ENCODE peak calls at places on chromosomes 1 and 21, in four cellular contexts. One of them, this sample, is unnamed.

GRCh38 chr1:244710474-244711062 is 57.6 kb downstream of the DESI2 start:
- DNase-seq in A549: no peak
- DNase-seq in left lung: no peak
- DNase-seq in cardiac muscle cell: no peak
- DNase-seq in this sample: no peak

GRCh38 chr1:243842978-243843490 is 7.0 kb downstream of the AKT3 start:
- DNase-seq in A549: peak; percentile 30
- DNase-seq in left lung: no peak
- DNase-seq in cardiac muscle cell: no peak
- DNase-seq in this sample: no peak

GRCh38 chr1:157085416-157085815 is 14.2 kb downstream of the ETV3L start:
- DNase-seq in A549: no peak
- DNase-seq in left lung: no peak
- DNase-seq in cardiac muscle cell: no peak
- DNase-seq in this sample: no peak

GRCh38 chr21:14071902-14072734 is 138.6 kb downstream of the LIPI start:
- DNase-seq in A549: no peak
- DNase-seq in left lung: peak; percentile 69
- DNase-seq in cardiac muscle cell: no peak
- DNase-seq in this sample: no peak

GRCh38 chr1:188670837-188671236 is 1806.8 kb downstream of the BRINP3 start:
- DNase-seq in A549: no peak
- DNase-seq in left lung: no peak
- DNase-seq in cardiac muscle cell: no peak
- DNase-seq in this sample: no peak

GRCh38 chr21:45410865-45411809 is 6.2 kb downstream of the COL18A1 start:
- DNase-seq in A549: no peak
- DNase-seq in left lung: peak; percentile 59
- DNase-seq in cardiac muscle cell: peak; percentile 95
- DNase-seq in this sample: peak; percentile 76

GRCh38 chr1:14602131-14602530 is 3.6 kb downstream of the KAZN start:
- DNase-seq in A549: no peak
- DNase-seq in left lung: no peak
- DNase-seq in cardiac muscle cell: peak; percentile 81
- DNase-seq in this sample: no peak

GRCh38 chr1:167905182-167905581 is 8.8 kb downstream of the ADCY10 start:
- DNase-seq in A549: no peak
- DNase-seq in left lung: no peak
- DNase-seq in cardiac muscle cell: no peak
- DNase-seq in this sample: no peak

GRCh38 chr1:168803696-168804510 is 74.9 kb upstream of the DPT start:
- DNase-seq in A549: no peak
- DNase-seq in left lung: no peak
- DNase-seq in cardiac muscle cell: peak; percentile 63
- DNase-seq in this sample: no peak

GRCh38 chr21:43328591-43329360 is 98.2 kb downstream of the SIK1 start:
- DNase-seq in A549: no peak
- DNase-seq in left lung: peak; percentile 51
- DNase-seq in cardiac muscle cell: no peak
- DNase-seq in this sample: no peak

GRCh38 chr1:223512016-223512415 is 118.8 kb downstream of the CCDC185 start:
- DNase-seq in A549: no peak
- DNase-seq in left lung: no peak
- DNase-seq in cardiac muscle cell: no peak
- DNase-seq in this sample: no peak

GRCh38 chr1:85061711-85062424 is 13.6 kb upstream of the MCOLN3 start:
- DNase-seq in A549: peak; percentile 93
- DNase-seq in left lung: no peak
- DNase-seq in cardiac muscle cell: peak; percentile 96
- DNase-seq in this sample: peak; percentile 96

DNA sequence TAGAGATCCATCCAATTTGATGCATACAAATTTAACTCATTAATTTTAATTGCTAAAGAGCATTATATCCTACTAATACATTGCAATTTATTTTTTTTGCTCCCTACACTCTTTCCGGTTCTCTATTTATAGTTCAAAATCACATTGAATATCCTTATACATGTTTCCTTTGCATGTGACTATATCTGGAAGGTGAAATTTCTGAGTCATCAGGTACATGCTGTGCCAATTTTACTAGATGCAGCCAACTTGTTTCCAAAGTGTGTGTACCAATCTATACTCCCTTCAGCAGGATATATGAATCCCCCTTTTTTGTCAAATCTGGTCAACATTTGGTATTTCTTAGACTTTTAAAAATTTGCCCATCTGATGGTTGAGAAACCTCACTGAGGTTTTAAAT is 602.9 kb upstream of the CAMK1G start:
- DNase-seq in A549: no peak
- DNase-seq in left lung: no peak
- DNase-seq in cardiac muscle cell: no peak
- DNase-seq in this sample: no peak
- H3K27ac ChIP-seq in A549: no peak overlapping the region
- H3K27ac ChIP-seq in left lung: no peak overlapping the region
- H3K27ac ChIP-seq in cardiac muscle cell: no peak overlapping the region
- H3K27ac ChIP-seq in this sample: no peak overlapping the region

GRCh38 chr21:24369751-24370150 is 1237.5 kb downstream of the MRPL39 start:
- DNase-seq in A549: no peak
- DNase-seq in left lung: no peak
- DNase-seq in cardiac muscle cell: no peak
- DNase-seq in this sample: no peak

GRCh38 chr21:24369278-24369677 is 1238.0 kb downstream of the MRPL39 start:
- DNase-seq in A549: no peak
- DNase-seq in left lung: no peak
- DNase-seq in cardiac muscle cell: no peak
- DNase-seq in this sample: no peak

GRCh38 chr21:24375201-24375600 is 1232.1 kb downstream of the MRPL39 start:
- DNase-seq in A549: no peak
- DNase-seq in left lung: no peak
- DNase-seq in cardiac muscle cell: no peak
- DNase-seq in this sample: no peak
- TF ChIP-seq CTCF in A549: no peak
- TF ChIP-seq CTCF in left lung: no peak
- TF ChIP-seq CTCF in cardiac muscle cell: no peak
- TF ChIP-seq CTCF in this sample: no peak

GRCh38 chr1:66351474-66351873 is 182.5 kb upstream of the SGIP1 start:
- DNase-seq in A549: no peak
- DNase-seq in left lung: no peak
- DNase-seq in cardiac muscle cell: no peak
- DNase-seq in this sample: no peak

GRCh38 chr1:66349277-66349676 is 184.7 kb upstream of the SGIP1 start:
- DNase-seq in A549: no peak
- DNase-seq in left lung: no peak
- DNase-seq in cardiac muscle cell: no peak
- DNase-seq in this sample: no peak

GRCh38 chr1:66352783-66353182 is 181.2 kb upstream of the SGIP1 start:
- DNase-seq in A549: no peak
- DNase-seq in left lung: no peak
- DNase-seq in cardiac muscle cell: no peak
- DNase-seq in this sample: no peak

GRCh38 chr1:66351913-66352312 is 182.0 kb upstream of the SGIP1 start:
- DNase-seq in A549: no peak
- DNase-seq in left lung: no peak
- DNase-seq in cardiac muscle cell: no peak
- DNase-seq in this sample: no peak

DNA sequence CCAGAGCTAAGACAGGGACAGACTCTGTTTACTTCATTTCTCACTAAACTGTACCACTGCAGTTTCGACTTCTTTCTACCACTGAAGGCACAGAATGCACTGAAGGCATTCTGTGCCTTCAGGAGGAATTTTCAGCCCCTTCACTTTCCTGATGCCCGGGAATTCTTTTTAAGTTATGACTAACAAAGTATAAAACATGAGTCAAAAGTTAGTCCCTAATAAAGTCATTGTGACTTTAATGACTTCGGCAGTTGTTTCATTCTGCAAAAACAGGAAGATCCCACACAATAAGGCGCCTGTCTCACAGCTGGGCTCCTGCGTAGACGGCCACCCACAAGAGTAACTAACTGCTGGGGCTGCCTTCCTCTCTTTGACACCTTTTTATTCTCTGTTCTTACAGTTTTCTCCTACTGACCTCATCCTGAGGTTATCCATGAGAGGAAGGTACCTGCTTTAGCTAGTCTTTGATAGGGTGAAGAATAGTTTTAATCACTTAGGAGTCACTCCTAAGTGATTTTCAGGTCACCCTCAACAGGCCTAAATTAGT is 183.9 kb upstream of the SGIP1 start:
- DNase-seq in A549: no peak
- DNase-seq in left lung: peak; percentile 63
- DNase-seq in cardiac muscle cell: no peak
- DNase-seq in this sample: peak; percentile 64
- H3K4me1 ChIP-seq in A549: peaks cover 97% of the 10 kb centered on the region
- H3K4me1 ChIP-seq in left lung: peaks cover 6% of the 10 kb centered on the region
- H3K4me1 ChIP-seq in cardiac muscle cell: peaks cover 7% of the 10 kb centered on the region
- H3K4me1 ChIP-seq in this sample: peaks cover 100% of the 10 kb centered on the region

GRCh38 chr1:17598251-17598650 is 58.8 kb downstream of the ARHGEF10L start:
- DNase-seq in A549: no peak
- DNase-seq in left lung: no peak
- DNase-seq in cardiac muscle cell: no peak
- DNase-seq in this sample: no peak

GRCh38 chr1:17599301-17600300 is 60.1 kb downstream of the ARHGEF10L start:
- DNase-seq in A549: no peak
- DNase-seq in left lung: no peak
- DNase-seq in cardiac muscle cell: no peak
- DNase-seq in this sample: no peak

GRCh38 chr1:17596186-17596585 is 56.7 kb downstream of the ARHGEF10L start:
- DNase-seq in A549: no peak
- DNase-seq in left lung: no peak
- DNase-seq in cardiac muscle cell: peak; percentile 63
- DNase-seq in this sample: no peak

GRCh38 chr1:17596651-17597509 is 57.4 kb downstream of the ARHGEF10L start:
- DNase-seq in A549: no peak
- DNase-seq in left lung: no peak
- DNase-seq in cardiac muscle cell: peak; percentile 35
- DNase-seq in this sample: no peak

GRCh38 chr1:17597651-17598050 is 58.2 kb downstream of the ARHGEF10L start:
- DNase-seq in A549: no peak
- DNase-seq in left lung: no peak
- DNase-seq in cardiac muscle cell: no peak
- DNase-seq in this sample: no peak
- H3K27ac ChIP-seq in A549: no peak overlapping the region
- H3K27ac ChIP-seq in left lung: no peak overlapping the region
- H3K27ac ChIP-seq in cardiac muscle cell: peak overlapping the region; percentile 91
- H3K27ac ChIP-seq in this sample: no peak overlapping the region

DNA sequence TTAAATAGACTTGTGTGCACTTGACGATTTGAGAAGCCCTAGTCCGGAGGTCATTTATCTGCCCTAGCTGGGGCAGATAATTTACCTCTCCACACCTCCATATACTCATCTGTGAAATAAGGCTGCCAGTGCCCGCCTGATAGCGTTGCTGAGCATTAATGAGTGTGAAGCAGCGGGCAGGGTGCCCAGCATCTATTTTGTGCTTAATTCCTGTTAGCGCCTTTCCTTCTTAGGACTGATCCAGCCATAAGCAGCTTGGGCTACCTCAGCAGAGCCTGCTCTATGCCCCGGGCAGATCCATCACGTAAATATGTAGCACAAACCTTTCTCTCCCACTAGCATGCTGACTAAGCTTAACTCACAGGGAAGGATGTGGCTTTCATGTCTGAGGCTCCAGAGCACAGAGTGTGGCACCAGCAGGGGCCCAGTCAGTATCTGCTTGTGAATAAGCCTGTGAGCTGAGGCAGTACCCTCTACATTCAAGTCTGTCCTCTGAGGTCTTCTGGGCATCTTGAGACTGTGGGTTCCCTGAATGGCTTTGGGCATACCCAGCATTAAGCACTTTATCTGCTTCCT is 21.5 kb upstream of the RNF187 start:
- DNase-seq in A549: no peak
- DNase-seq in left lung: no peak
- DNase-seq in cardiac muscle cell: no peak
- DNase-seq in this sample: no peak
- TF ChIP-seq CTCF in A549: no peak
- TF ChIP-seq CTCF in left lung: no peak
- TF ChIP-seq CTCF in cardiac muscle cell: no peak
- TF ChIP-seq CTCF in this sample: no peak

GRCh38 chr1:28934676-28935075 is 20.3 kb downstream of the EPB41 start:
- DNase-seq in A549: no peak
- DNase-seq in left lung: no peak
- DNase-seq in cardiac muscle cell: no peak
- DNase-seq in this sample: no peak

GRCh38 chr1:28933918-28934317 is 19.5 kb downstream of the EPB41 start:
- DNase-seq in A549: no peak
- DNase-seq in left lung: no peak
- DNase-seq in cardiac muscle cell: no peak
- DNase-seq in this sample: no peak

GRCh38 chr1:28935293-28935692 is 20.9 kb downstream of the EPB41 start:
- DNase-seq in A549: no peak
- DNase-seq in left lung: no peak
- DNase-seq in cardiac muscle cell: no peak
- DNase-seq in this sample: no peak

GRCh38 chr1:28933277-28933676 is 18.9 kb downstream of the EPB41 start:
- DNase-seq in A549: no peak
- DNase-seq in left lung: no peak
- DNase-seq in cardiac muscle cell: no peak
- DNase-seq in this sample: no peak

DNA sequence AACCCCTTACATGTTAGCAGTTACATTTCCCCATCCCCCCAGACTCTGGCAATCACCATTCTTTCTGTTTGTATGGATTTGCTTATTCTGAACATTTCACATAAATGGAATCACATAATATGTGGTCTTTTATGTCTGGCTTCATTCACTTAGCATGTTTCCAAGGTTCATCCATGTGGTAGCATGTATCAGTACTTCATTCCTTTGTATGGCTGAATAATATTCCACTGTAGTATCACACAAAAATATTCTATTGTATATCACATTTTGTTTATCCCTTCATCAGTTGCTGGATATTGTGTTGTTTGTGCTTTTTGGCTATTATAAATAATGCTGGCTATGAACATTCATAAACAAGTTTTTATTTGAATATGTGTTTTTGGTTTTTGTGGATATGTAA is 22.2 kb downstream of the EPB41 start:
- DNase-seq in A549: no peak
- DNase-seq in left lung: no peak
- DNase-seq in cardiac muscle cell: no peak
- DNase-seq in this sample: no peak
- H3K4me1 ChIP-seq in A549: no peaks in the 10 kb centered on the region
- H3K4me1 ChIP-seq in left lung: no peaks in the 10 kb centered on the region
- H3K4me1 ChIP-seq in cardiac muscle cell: no peaks in the 10 kb centered on the region
- H3K4me1 ChIP-seq in this sample: no peaks in the 10 kb centered on the region

GRCh38 chr1:30919025-30919881 is 10.7 kb upstream of the SDC3 start:
- DNase-seq in A549: no peak
- DNase-seq in left lung: peak; percentile 2
- DNase-seq in cardiac muscle cell: peak; percentile 26
- DNase-seq in this sample: no peak
- H3K27ac ChIP-seq in A549: no peak overlapping the region
- H3K27ac ChIP-seq in left lung: no peak overlapping the region
- H3K27ac ChIP-seq in cardiac muscle cell: no peak overlapping the region
- H3K27ac ChIP-seq in this sample: no peak overlapping the region